ENCODE peak calls at places on chromosomes 6 and 20, in seven cellular contexts. N is H1, V is HCT116, O is GM12878, A is HepG2, J is K562, U is SK-N-SH. Y is an unnamed sample.

GRCh38 chr20:6178537-6178936 is 55.7 kb upstream of the FERMT1 start:
- DNase-seq in A (peak), U (peak), J (no peak), O (no peak), V (peak), N (no peak), Y (peak)

GRCh38 chr6:47230579-47230978 is 79.1 kb downstream of the TNFRSF21 start:
- DNase-seq in J (no peak), V (no peak), U (no peak), O (no peak), N (no peak), A (peak), Y (no peak)

GRCh38 chr6:44278774-44279697 is 8.8 kb downstream of the TMEM151B start:
- DNase-seq in J (no peak), N (no peak), U (no peak), V (no peak), O (no peak), A (no peak), Y (no peak)

GRCh38 chr6:16095180-16095579 is 33.7 kb upstream of the MYLIP start:
- DNase-seq in J (no peak), A (no peak), U (no peak), O (no peak), N (no peak), V (no peak), Y (no peak)

GRCh38 chr6:149060985-149061760 is 256.3 kb upstream of the TAB2 start:
- DNase-seq in V (no peak), A (peak), J (no peak), U (peak), O (no peak), N (no peak), Y (no peak)

GRCh38 chr20:17634666-17635319 is 47.2 kb downstream of the RRBP1 start:
- DNase-seq in N (no peak), V (no peak), O (no peak), A (no peak), U (no peak), J (no peak), Y (no peak)

GRCh38 chr6:45438849-45439406 is 61.2 kb upstream of the SUPT3H start:
- DNase-seq in N (no peak), A (no peak), V (peak), O (no peak), U (no peak), J (no peak), Y (no peak)

GRCh38 chr20:62770111-62770910 is 26.0 kb upstream of the MRGBP start:
- DNase-seq in U (no peak), J (no peak), N (no peak), V (no peak), A (no peak), O (no peak), Y (no peak)

GRCh38 chr6:167811689-167812487 is 14.8 kb upstream of the AFDN start:
- DNase-seq in U (no peak), O (no peak), A (no peak), V (no peak), J (peak), N (no peak), Y (no peak)

GRCh38 chr6:135935951-135936601 is 84.6 kb downstream of the PDE7B start:
- DNase-seq in O (no peak), V (no peak), A (no peak), J (no peak), N (no peak), U (no peak), Y (no peak)

GRCh38 chr6:8113260-8113659 is 10.9 kb upstream of the EEF1E1 start:
- DNase-seq in U (no peak), J (no peak), O (no peak), V (no peak), A (no peak), N (no peak), Y (no peak)

GRCh38 chr6:27238010-27238983 is 9.2 kb upstream of the PRSS16 start:
- DNase-seq in J (no peak), U (no peak), A (no peak), O (no peak), V (no peak), N (no peak), Y (no peak)

GRCh38 chr6:68427630-68428029 is 207.5 kb upstream of the ADGRB3 start:
- DNase-seq in O (no peak), N (no peak), U (no peak), V (no peak), A (no peak), J (no peak), Y (no peak)

GRCh38 chr6:7006536-7007191 is 101.1 kb upstream of the RREB1 start:
- DNase-seq in J (no peak), O (no peak), A (no peak), N (no peak), U (no peak), V (no peak), Y (no peak)

GRCh38 chr6:14799928-14800327 is 445.9 kb upstream of the JARID2 start:
- DNase-seq in O (peak), V (peak), J (peak), N (no peak), U (peak), A (peak), Y (peak)

GRCh38 chr6:27280064-27280539 is 32.0 kb downstream of the POM121L2 start:
- DNase-seq in U (peak), A (peak), V (peak), O (no peak), J (peak), N (no peak), Y (no peak)

GRCh38 chr20:16803965-16804792 is 56.0 kb downstream of the OTOR start:
- DNase-seq in A (peak), J (peak), V (peak), U (peak), O (no peak), N (peak), Y (peak)

DNA sequence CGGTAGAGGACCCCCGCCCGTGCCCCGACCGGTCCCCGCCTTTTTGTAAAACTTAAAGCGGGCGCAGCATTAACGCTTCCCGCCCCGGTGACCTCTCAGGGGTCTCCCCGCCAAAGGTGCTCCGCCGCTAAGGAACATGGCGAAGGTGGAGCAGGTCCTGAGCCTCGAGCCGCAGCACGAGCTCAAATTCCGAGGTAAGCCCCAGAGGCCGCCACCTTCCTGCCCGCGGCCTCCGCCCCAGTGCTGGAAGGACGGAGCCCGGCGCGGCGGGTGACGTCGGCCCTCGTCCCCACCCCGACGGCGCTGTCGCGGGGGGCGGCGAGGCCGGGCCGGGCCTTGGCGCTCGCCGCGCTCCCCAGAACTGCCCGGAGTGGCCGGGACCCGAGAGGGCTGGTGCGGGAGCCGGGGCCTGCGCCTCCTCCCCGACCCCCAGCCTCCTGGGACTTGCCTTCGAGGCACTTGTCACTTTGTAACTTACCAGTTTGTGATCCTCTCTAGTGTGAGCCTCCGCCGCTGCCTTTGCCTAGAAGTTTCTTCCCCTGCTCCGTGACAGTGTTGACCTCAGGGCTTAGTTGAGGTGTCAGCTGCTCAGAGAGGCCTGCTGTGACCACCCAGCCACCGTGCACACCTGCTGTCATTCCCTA is 417 bp downstream of the VAPB start:
- DNase-seq in U (peak), V (no peak), J (peak), N (no peak), O (no peak), A (peak), Y (peak)
- TF ChIP-seq JUND in U (no peak), V (no peak), J (no peak), N (no peak), O (no peak), A (no peak), Y (no peak)

DNA sequence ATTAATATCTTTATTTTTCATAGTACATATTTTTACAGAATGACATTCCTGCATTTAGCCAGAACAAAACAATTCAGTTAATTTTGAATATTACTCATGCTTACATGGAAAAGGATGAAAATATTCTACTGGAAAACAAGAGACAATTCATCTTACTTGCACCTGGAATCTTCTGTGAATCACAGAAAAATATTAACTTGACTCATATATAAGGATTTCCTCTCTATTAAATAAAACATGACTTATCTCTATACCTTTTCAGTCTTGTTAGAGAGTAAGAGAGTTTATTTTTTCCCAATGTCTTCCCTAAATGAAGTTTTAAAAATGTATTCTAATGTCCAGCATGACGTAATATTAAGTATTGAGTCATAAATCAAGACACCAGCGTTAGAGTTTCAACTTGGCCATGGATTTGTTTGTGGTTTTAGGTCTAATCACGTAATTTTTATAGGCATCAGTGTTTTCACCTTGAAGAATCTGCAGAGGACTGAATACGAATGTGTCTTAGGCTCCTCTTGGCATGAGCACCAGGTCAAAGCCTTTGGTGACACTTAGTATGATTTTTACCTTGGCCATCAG is 445.1 kb upstream of the JAG1 start:
- DNase-seq in J (no peak), O (no peak), N (no peak), A (no peak), U (no peak), V (no peak), Y (no peak)
- TF ChIP-seq JUND in J (no peak), O (no peak), N (no peak), A (no peak), U (peak), V (no peak), Y (no peak)

DNA sequence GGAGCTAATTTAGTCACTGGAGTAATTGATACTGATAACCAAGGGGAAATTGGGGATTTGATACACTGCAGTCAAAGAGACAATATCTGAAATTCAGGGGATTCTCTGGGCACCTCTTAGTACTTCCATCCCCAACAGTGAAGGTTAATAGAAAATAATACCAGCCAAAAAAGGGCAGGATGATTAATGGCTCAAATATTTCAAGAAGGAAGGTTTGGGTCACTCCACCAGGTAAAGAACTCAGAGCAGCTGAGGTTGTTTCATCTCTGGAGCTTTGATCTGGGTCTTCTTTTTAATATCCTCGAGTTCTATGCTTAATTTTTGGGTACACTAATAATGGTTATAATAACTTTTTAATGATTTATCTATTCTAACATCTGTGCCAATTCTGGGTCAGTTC is 70.8 kb downstream of the CDKAL1 start:
- DNase-seq in N (no peak), A (no peak), J (no peak), V (no peak), O (no peak), U (no peak), Y (no peak)
- TF ChIP-seq JUND in N (no peak), A (no peak), J (no peak), V (no peak), O (no peak), U (no peak), Y (no peak)

DNA sequence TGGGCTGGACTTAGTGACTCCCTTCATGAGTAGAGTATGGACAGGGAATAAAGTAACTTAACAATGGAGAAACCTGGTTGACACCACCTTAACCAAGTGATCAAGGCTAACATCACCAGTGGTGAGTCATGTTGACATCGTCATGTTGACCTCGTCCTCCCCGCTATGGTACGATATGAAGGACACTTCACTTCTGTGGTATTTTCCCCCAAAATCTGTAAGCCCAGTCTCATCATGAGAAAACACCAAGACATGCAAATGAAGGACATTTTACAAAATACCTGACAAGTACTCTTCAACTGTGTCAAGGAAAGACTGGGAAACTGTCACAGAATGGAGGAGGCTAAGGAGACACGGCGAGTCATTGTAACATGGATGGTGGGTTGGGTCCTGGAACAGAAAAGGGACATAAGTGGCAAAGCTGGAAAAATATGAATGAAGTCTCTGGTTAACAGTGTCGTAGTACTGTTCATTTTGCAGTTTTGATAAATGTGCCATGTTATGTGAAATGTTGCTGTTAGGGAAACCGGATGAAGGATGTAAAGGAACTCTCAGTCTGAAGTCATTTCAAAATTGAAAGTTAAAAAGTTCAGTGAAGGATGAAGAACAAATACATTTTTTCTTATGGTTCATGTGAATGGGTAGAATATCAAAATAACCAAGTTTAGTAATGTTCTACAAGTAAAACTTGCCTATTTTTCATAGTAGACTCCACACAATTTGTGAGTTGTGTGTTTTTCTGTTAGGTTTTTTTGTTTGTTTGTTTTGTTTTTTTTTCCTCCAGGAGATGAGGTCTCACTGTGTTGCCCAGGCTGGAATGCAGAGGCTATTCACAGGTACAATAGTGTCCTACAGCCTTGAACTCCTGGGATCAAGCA is 247.5 kb downstream of the TMEM242 start:
- DNase-seq in U (no peak), J (no peak), V (peak), N (no peak), O (peak), A (no peak), Y (no peak)
- TF ChIP-seq JUND in U (no peak), J (peak), V (no peak), N (no peak), O (no peak), A (no peak), Y (no peak)

GRCh38 chr6:10163159-10163962 is 251.5 kb downstream of the TFAP2A start:
- DNase-seq in U (no peak), V (no peak), O (no peak), A (no peak), N (no peak), J (no peak), Y (peak)
- TF ChIP-seq JUND in U (no peak), V (no peak), O (no peak), A (no peak), N (no peak), J (no peak), Y (peak)

GRCh38 chr20:61161649-61162210 is 90.3 kb upstream of the CDH4 start:
- DNase-seq in U (no peak), J (no peak), A (no peak), N (no peak), O (no peak), V (no peak), Y (no peak)

GRCh38 chr20:61166324-61166723 is 85.7 kb upstream of the CDH4 start:
- DNase-seq in N (no peak), O (no peak), J (no peak), U (no peak), V (no peak), A (no peak), Y (no peak)

GRCh38 chr20:61159940-61160688 is 91.9 kb upstream of the CDH4 start:
- DNase-seq in N (no peak), O (no peak), J (no peak), V (no peak), U (no peak), A (no peak), Y (no peak)

GRCh38 chr20:61163027-61163426 is 89.0 kb upstream of the CDH4 start:
- DNase-seq in A (no peak), N (no peak), V (no peak), U (no peak), O (no peak), J (no peak), Y (no peak)

DNA sequence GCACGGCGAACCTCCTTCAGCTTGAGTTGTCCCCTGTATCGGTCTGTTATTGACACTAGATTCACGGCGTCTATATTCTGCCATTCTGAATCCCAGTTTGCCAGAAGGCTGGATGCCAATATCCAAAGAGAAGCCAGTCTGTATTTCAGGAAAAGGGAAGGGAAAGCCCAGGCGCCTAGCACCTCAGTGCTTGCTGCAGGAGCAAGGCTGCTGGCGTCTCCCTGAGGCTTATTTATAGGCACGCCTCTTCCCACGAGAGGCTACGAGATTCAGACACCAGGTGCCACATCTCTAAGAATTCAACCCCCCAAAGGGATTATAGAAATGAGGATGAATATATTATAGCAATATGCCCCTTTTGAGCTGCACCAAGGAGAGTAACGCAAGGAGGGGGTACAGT is 89.6 kb upstream of the CDH4 start:
- DNase-seq in A (no peak), U (no peak), V (no peak), N (no peak), O (no peak), J (no peak), Y (no peak)
- TF ChIP-seq JUND in A (no peak), U (no peak), V (no peak), N (no peak), O (no peak), J (no peak), Y (no peak)

GRCh38 chr6:20366082-20366834 is 35.4 kb upstream of the E2F3 start:
- DNase-seq in O (no peak), V (no peak), A (no peak), J (no peak), U (no peak), N (no peak), Y (no peak)
- TF ChIP-seq JUND in O (no peak), V (no peak), A (no peak), J (no peak), U (no peak), N (no peak), Y (no peak)

GRCh38 chr6:118970866-118971265 is 35.9 kb upstream of the MCM9 start:
- DNase-seq in V (no peak), O (no peak), U (no peak), J (no peak), A (no peak), N (no peak), Y (no peak)

GRCh38 chr6:118965354-118965753 is 30.4 kb upstream of the MCM9 start:
- DNase-seq in O (no peak), A (peak), N (no peak), U (no peak), V (no peak), J (no peak), Y (no peak)

GRCh38 chr6:118965843-118966242 is 30.9 kb upstream of the MCM9 start:
- DNase-seq in A (no peak), N (no peak), U (no peak), O (no peak), V (no peak), J (no peak), Y (no peak)

GRCh38 chr6:118967239-118967638 is 32.3 kb upstream of the MCM9 start:
- DNase-seq in A (no peak), U (no peak), N (no peak), V (no peak), J (no peak), O (no peak), Y (no peak)

DNA sequence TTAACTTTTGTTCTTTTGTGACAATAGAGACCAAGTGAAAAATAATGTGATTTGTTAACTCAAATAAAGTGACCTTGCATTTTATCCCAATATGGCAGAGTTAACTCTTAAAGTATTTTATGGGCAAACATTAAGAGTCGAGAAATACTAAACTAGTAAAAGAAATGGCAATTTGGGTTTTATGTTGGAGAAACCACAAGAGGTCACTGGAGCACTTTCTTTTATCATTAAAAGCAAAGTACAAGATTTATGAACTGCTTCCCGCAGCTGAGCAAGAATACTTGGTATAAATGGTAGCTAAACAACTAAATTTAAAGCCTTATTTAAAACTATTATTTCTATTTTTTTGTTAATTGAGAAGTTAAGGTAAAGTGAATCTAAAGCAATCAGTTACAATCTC is 33.5 kb upstream of the MCM9 start:
- DNase-seq in A (peak), N (no peak), V (peak), J (no peak), U (no peak), O (no peak), Y (no peak)
- TF ChIP-seq JUND in A (no peak), N (no peak), V (no peak), J (no peak), U (no peak), O (no peak), Y (no peak)